ENCODE peak calls at places on chromosomes 12 and 14, in four cellular contexts. One of them, this sample, is unnamed.

GRCh38 chr12:6863586-6864321 is 3.6 kb upstream of the TPI1 start:
- DNase-seq in stomach: no peak
- DNase-seq in choroid plexus epithelial cell: no peak
- DNase-seq in GM13976: no peak
- DNase-seq in this sample: no peak

GRCh38 chr12:65606008-65606766 is 218.1 kb upstream of the HMGA2 start:
- DNase-seq in stomach: no peak
- DNase-seq in choroid plexus epithelial cell: no peak
- DNase-seq in GM13976: no peak
- DNase-seq in this sample: no peak

GRCh38 chr14:99619873-99620834 is 16.1 kb upstream of the CCDC85C start:
- DNase-seq in stomach: no peak
- DNase-seq in choroid plexus epithelial cell: peak; percentile 10
- DNase-seq in GM13976: peak; percentile 15
- DNase-seq in this sample: no peak

GRCh38 chr14:93329965-93330608 is 2.7 kb downstream of the BTBD7 start:
- DNase-seq in stomach: no peak
- DNase-seq in choroid plexus epithelial cell: no peak
- DNase-seq in GM13976: no peak
- DNase-seq in this sample: no peak

GRCh38 chr12:128288896-128289295 is 21.9 kb downstream of the TMEM132C start:
- DNase-seq in stomach: no peak
- DNase-seq in choroid plexus epithelial cell: no peak
- DNase-seq in GM13976: no peak
- DNase-seq in this sample: no peak

GRCh38 chr14:104821971-104822608 is 21.2 kb downstream of the ZBTB42 start:
- DNase-seq in stomach: peak; percentile 23
- DNase-seq in choroid plexus epithelial cell: no peak
- DNase-seq in GM13976: no peak
- DNase-seq in this sample: no peak

GRCh38 chr12:57475271-57476161 is 4.2 kb downstream of the ARHGAP9 start:
- DNase-seq in stomach: no peak
- DNase-seq in choroid plexus epithelial cell: peak; percentile 52
- DNase-seq in GM13976: no peak
- DNase-seq in this sample: peak; percentile 34

GRCh38 chr14:99395904-99396530 is 84.6 kb downstream of the SETD3 start:
- DNase-seq in stomach: peak; percentile 45
- DNase-seq in choroid plexus epithelial cell: peak; percentile 61
- DNase-seq in GM13976: no peak
- DNase-seq in this sample: no peak

GRCh38 chr14:22600027-22600426 is 1.9 kb downstream of the ABHD4 start:
- DNase-seq in stomach: no peak
- DNase-seq in choroid plexus epithelial cell: no peak
- DNase-seq in GM13976: no peak
- DNase-seq in this sample: no peak

GRCh38 chr12:105331805-105332251 is 1.3 kb downstream of the C12orf75 start:
- DNase-seq in stomach: peak; percentile 30
- DNase-seq in choroid plexus epithelial cell: no peak
- DNase-seq in GM13976: no peak
- DNase-seq in this sample: peak; percentile 30

GRCh38 chr12:51863921-51864700 is 15.6 kb upstream of the FIGNL2 start:
- DNase-seq in stomach: no peak
- DNase-seq in choroid plexus epithelial cell: no peak
- DNase-seq in GM13976: peak; percentile 36
- DNase-seq in this sample: peak; percentile 13

GRCh38 chr12:128970941-128971340 is 117.7 kb downstream of the GLT1D1 start:
- DNase-seq in stomach: no peak
- DNase-seq in choroid plexus epithelial cell: no peak
- DNase-seq in GM13976: no peak
- DNase-seq in this sample: no peak

GRCh38 chr14:70448633-70449032 is 3.3 kb upstream of the ADAM21 start:
- DNase-seq in stomach: no peak
- DNase-seq in choroid plexus epithelial cell: peak; percentile 86
- DNase-seq in GM13976: no peak
- DNase-seq in this sample: no peak

GRCh38 chr14:43356382-43356781 is 1150.7 kb downstream of the FSCB start:
- DNase-seq in stomach: no peak
- DNase-seq in choroid plexus epithelial cell: no peak
- DNase-seq in GM13976: no peak
- DNase-seq in this sample: no peak

GRCh38 chr14:100071545-100071944 is 6.3 kb downstream of the EVL start:
- DNase-seq in stomach: no peak
- DNase-seq in choroid plexus epithelial cell: no peak
- DNase-seq in GM13976: no peak
- DNase-seq in this sample: no peak

GRCh38 chr12:53791735-53792326 is 40.1 kb upstream of the CISTR start:
- DNase-seq in stomach: peak; percentile 26
- DNase-seq in choroid plexus epithelial cell: no peak
- DNase-seq in GM13976: no peak
- DNase-seq in this sample: peak; percentile 19

GRCh38 chr12:113268136-113268535 is 46.9 kb downstream of the TPCN1 start:
- DNase-seq in stomach: no peak
- DNase-seq in choroid plexus epithelial cell: no peak
- DNase-seq in GM13976: no peak
- DNase-seq in this sample: no peak

DNA sequence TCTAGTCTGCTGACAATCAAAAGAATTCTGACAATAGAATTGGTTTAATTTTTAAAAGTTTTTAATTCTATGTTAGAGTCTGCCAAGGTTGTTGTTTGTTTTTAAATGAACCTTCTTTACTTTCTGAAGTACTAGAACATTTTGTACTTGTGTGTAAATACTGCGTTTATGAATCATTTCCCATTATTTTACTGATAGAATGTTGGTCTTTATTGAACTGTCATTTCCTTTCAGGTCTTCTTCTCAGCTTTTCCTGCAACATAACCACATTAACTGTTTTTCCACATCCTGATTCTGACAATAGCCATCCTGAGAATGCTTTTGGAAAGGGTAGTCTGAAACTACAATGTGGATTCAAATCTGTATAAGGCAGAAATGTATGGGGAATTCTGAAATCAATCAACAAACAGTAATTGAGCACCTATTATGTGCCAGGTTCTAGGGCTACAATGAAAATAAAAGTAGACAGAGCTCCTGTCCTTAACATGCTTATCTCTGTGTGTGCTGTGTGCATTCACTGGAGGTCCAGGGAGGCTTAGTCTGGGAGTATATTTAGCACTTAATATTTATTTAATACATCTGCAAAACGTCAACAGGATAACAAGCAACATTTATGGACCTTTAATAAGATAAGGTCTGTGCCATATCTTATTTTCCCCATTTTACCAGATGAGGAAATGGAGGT is 73.1 kb upstream of the SLC38A2 start:
- DNase-seq in stomach: no peak
- DNase-seq in choroid plexus epithelial cell: no peak
- DNase-seq in GM13976: no peak
- DNase-seq in this sample: no peak
- TF ChIP-seq CTCF in stomach: no peak
- TF ChIP-seq CTCF in choroid plexus epithelial cell: no peak
- TF ChIP-seq CTCF in GM13976: no peak
- TF ChIP-seq CTCF in this sample: no peak

GRCh38 chr12:49515266-49515665 is 23.6 kb upstream of the KCNH3 start:
- DNase-seq in stomach: no peak
- DNase-seq in choroid plexus epithelial cell: peak; percentile 87
- DNase-seq in GM13976: no peak
- DNase-seq in this sample: no peak

GRCh38 chr12:49521391-49521790 is 17.4 kb upstream of the KCNH3 start:
- DNase-seq in stomach: no peak
- DNase-seq in choroid plexus epithelial cell: no peak
- DNase-seq in GM13976: no peak
- DNase-seq in this sample: no peak

GRCh38 chr12:49518914-49519573 is 19.8 kb upstream of the KCNH3 start:
- DNase-seq in stomach: no peak
- DNase-seq in choroid plexus epithelial cell: peak; percentile 77
- DNase-seq in GM13976: no peak
- DNase-seq in this sample: no peak

GRCh38 chr12:49524660-49525324 is 14.0 kb upstream of the KCNH3 start:
- DNase-seq in stomach: peak; percentile 53
- DNase-seq in choroid plexus epithelial cell: no peak
- DNase-seq in GM13976: no peak
- DNase-seq in this sample: no peak

GRCh38 chr12:49519574-49519936 is 19.3 kb upstream of the KCNH3 start:
- DNase-seq in stomach: no peak
- DNase-seq in choroid plexus epithelial cell: no peak
- DNase-seq in GM13976: no peak
- DNase-seq in this sample: no peak
- TF ChIP-seq CTCF in stomach: no peak
- TF ChIP-seq CTCF in choroid plexus epithelial cell: no peak
- TF ChIP-seq CTCF in GM13976: no peak
- TF ChIP-seq CTCF in this sample: no peak

DNA sequence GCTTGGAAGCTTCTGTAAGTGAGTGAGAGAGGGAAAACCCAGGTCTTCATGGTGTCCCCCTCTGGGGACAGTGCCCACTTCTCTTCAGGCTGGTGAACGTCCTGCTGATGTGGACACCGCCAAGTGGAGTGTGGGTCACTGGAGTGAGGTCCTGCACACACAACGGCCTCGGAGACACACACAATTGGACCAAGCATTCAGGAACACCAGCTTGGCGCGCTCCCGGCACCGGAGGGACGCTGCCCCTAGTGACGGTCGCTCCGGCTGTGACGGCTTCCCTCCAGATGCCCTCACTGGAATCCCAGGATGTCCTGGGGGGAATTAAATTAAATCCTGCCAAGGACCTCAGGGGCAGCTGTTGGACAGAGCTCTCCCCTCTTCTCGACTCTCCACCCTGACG is 123.1 kb downstream of the ZNF664 start:
- DNase-seq in stomach: no peak
- DNase-seq in choroid plexus epithelial cell: no peak
- DNase-seq in GM13976: no peak
- DNase-seq in this sample: no peak
- TF ChIP-seq CTCF in stomach: no peak
- TF ChIP-seq CTCF in choroid plexus epithelial cell: no peak
- TF ChIP-seq CTCF in GM13976: no peak
- TF ChIP-seq CTCF in this sample: no peak

GRCh38 chr14:44657688-44658388 is 150.8 kb upstream of the FSCB start:
- DNase-seq in stomach: no peak
- DNase-seq in choroid plexus epithelial cell: peak; percentile 1
- DNase-seq in GM13976: no peak
- DNase-seq in this sample: no peak
- TF ChIP-seq CTCF in stomach: no peak
- TF ChIP-seq CTCF in choroid plexus epithelial cell: no peak
- TF ChIP-seq CTCF in GM13976: no peak
- TF ChIP-seq CTCF in this sample: no peak

GRCh38 chr12:130819248-130819576 is 19.8 kb downstream of the STX2 start:
- DNase-seq in stomach: no peak
- DNase-seq in choroid plexus epithelial cell: no peak
- DNase-seq in GM13976: no peak
- DNase-seq in this sample: no peak
- TF ChIP-seq CTCF in stomach: no peak
- TF ChIP-seq CTCF in choroid plexus epithelial cell: no peak
- TF ChIP-seq CTCF in GM13976: no peak
- TF ChIP-seq CTCF in this sample: no peak

DNA sequence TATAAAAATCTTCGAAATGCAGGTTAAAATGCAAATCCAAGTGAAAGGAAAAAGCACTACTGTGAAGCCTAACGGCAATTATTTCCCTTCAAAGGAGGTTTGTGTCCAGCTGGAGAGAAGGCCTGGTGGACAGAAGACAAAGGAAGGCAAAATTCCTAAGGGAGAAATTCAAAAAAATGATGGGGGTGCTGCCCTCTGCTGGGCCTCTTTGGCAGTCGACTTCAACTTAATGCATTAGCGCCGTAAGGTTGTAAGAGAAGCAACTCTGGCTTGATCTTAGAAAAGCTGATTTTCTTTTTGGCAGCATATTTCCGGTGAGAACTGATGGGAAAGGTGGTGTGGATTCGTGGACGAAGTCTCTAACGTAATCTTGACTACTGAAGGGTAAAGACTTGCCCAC is 34.3 kb upstream of the CHFR start:
- DNase-seq in stomach: no peak
- DNase-seq in choroid plexus epithelial cell: no peak
- DNase-seq in GM13976: no peak
- DNase-seq in this sample: no peak
- TF ChIP-seq CTCF in stomach: no peak
- TF ChIP-seq CTCF in choroid plexus epithelial cell: peak; percentile 15
- TF ChIP-seq CTCF in GM13976: no peak
- TF ChIP-seq CTCF in this sample: no peak

DNA sequence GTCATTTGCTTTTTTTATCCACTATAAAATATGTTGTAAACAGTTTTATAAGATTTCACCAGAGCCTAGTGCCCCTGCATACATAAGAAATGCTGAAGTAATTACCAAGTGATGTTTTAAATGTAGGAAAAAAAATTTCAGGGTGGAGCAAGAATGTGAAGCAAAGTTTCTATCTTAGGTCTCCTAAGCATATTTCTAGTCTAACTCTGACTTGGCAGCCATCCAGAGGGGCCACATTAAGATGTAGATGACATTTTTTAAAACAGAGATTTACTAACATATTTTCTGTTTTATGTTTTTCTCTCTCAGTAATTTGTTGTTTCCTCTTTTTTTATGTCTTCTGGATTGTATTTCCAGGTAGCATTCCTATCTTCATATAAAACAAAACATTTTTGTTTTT is 15.8 kb upstream of the KRAS start:
- DNase-seq in stomach: no peak
- DNase-seq in choroid plexus epithelial cell: peak; percentile 55
- DNase-seq in GM13976: no peak
- DNase-seq in this sample: no peak
- TF ChIP-seq CTCF in stomach: no peak
- TF ChIP-seq CTCF in choroid plexus epithelial cell: no peak
- TF ChIP-seq CTCF in GM13976: no peak
- TF ChIP-seq CTCF in this sample: no peak

GRCh38 chr12:2853626-2854025 is 3.2 kb downstream of the TEX52 start:
- DNase-seq in stomach: peak; percentile 80
- DNase-seq in choroid plexus epithelial cell: peak; percentile 86
- DNase-seq in GM13976: peak; percentile 81
- DNase-seq in this sample: peak; percentile 75
- TF ChIP-seq CTCF in stomach: peak; percentile 66
- TF ChIP-seq CTCF in choroid plexus epithelial cell: peak; percentile 94
- TF ChIP-seq CTCF in GM13976: peak; percentile 45
- TF ChIP-seq CTCF in this sample: peak; percentile 72

DNA sequence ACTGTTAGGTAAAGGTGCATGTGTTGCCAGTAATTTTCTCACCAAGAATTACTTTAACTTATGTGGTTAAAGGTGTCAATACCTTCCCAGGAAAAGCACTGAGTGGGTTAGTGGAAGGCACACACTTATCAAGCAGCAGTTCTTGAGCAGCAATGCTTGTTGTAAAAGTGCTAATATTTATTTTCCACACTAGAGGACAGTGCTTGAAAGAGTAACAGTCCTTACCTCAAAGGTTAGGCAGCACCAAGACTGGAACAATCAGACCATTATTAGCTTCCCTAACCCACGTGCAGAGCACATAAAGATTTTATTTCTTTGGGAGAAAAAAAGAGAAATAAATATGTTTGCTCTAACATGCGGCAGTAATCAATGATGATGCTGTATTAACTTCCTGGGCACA is 48.8 kb upstream of the KRR1 start:
- DNase-seq in stomach: no peak
- DNase-seq in choroid plexus epithelial cell: peak; percentile 80
- DNase-seq in GM13976: peak; percentile 12
- DNase-seq in this sample: peak; percentile 21
- TF ChIP-seq CTCF in stomach: no peak
- TF ChIP-seq CTCF in choroid plexus epithelial cell: peak; percentile 61
- TF ChIP-seq CTCF in GM13976: peak; percentile 23
- TF ChIP-seq CTCF in this sample: peak; percentile 39